ENCODE peak calls at places on chromosomes 5 and 9, in four cellular contexts. C, J, H and X are unnamed samples.

GRCh38 chr5:154038241-154038603 is 488 bp downstream of the FAM114A2 start:
- DNase-seq in C (peak), H (no peak), J (peak), X (peak)

GRCh38 chr5:1509346-1510085 is 14.2 kb downstream of the LPCAT1 start:
- DNase-seq in H (no peak), C (no peak), J (no peak), X (no peak)

GRCh38 chr5:10329808-10330481 is 22.2 kb upstream of the CMBL start:
- DNase-seq in J (no peak), H (peak), C (no peak), X (no peak)

GRCh38 chr9:70125621-70126020 is 82.0 kb downstream of the MAMDC2 start:
- DNase-seq in C (no peak), J (peak), H (no peak), X (no peak)

GRCh38 chr9:129336601-129337286 is 158.7 kb upstream of the IER5L start:
- DNase-seq in J (no peak), H (no peak), C (peak), X (peak)

GRCh38 chr5:59126665-59127354 is 543.9 kb downstream of the RAB3C start:
- DNase-seq in J (peak), H (no peak), C (no peak), X (no peak)

GRCh38 chr5:78508231-78508765 is 140.3 kb downstream of the LHFPL2 start:
- DNase-seq in J (no peak), C (no peak), H (no peak), X (no peak)

GRCh38 chr5:134111741-134112647 is 2.5 kb upstream of the TCF7 start:
- DNase-seq in J (peak), C (no peak), H (no peak), X (no peak)

GRCh38 chr5:35781181-35781580 is 75.5 kb upstream of the IL7R start:
- DNase-seq in H (no peak), J (no peak), C (no peak), X (no peak)

GRCh38 chr5:175652741-175653663 is 4.9 kb upstream of the HRH2 start:
- DNase-seq in C (peak), J (no peak), H (no peak), X (no peak)

GRCh38 chr5:149063017-149063687 is at the start of gene SH3TC2:
- DNase-seq in H (peak), C (no peak), J (peak), X (no peak)

GRCh38 chr9:126699401-126699851 is 85.7 kb downstream of the LMX1B start:
- DNase-seq in H (no peak), J (no peak), C (no peak), X (no peak)

GRCh38 chr9:17402309-17402708 is 176.6 kb upstream of the SH3GL2 start:
- DNase-seq in J (peak), C (no peak), H (peak), X (no peak)

GRCh38 chr9:133258061-133259015 is 16.7 kb downstream of the ABO start:
- DNase-seq in J (no peak), C (no peak), H (no peak), X (no peak)

GRCh38 chr5:68548959-68549676 is 333.6 kb downstream of the PIK3R1 start:
- DNase-seq in J (no peak), H (no peak), C (no peak), X (no peak)

GRCh38 chr5:147464211-147464610 is 45.7 kb downstream of the DPYSL3 start:
- DNase-seq in J (peak), H (no peak), C (no peak), X (no peak)

GRCh38 chr5:997001-997474 is 11.6 kb upstream of the NKD2 start:
- DNase-seq in C (no peak), H (no peak), J (no peak), X (no peak)